ENCODE peak calls at places on chromosome 12, in seven cellular contexts. D is body of pancreas, B is pancreas, T is epithelial cell of esophagus, F is HCT116, E is neural progenitor cell, K is psoas muscle. X is an unnamed sample.

GRCh38 chr12:115570271-115570777 is 707.2 kb downstream of the MED13L start:
- DNase-seq in D (no peak), E (peak), B (no peak), F (no peak), K (no peak), T (peak), X (no peak)

GRCh38 chr12:103928736-103929050 is 1.5 kb upstream of the HSP90B1 start:
- DNase-seq in D (peak), E (no peak), B (no peak), T (no peak), K (no peak), F (no peak), X (peak)

GRCh38 chr12:107818984-107819383 is 44.5 kb downstream of the ASCL4 start:
- DNase-seq in F (no peak), B (no peak), T (peak), E (peak), K (no peak), D (peak), X (no peak)

GRCh38 chr12:46126050-46126727 is 135.8 kb upstream of the SCAF11 start:
- DNase-seq in F (no peak), K (no peak), B (no peak), E (no peak), D (no peak), T (peak), X (no peak)

GRCh38 chr12:12901158-12901791 is 9.9 kb downstream of the GPRC5A start:
- DNase-seq in F (no peak), D (peak), T (peak), K (no peak), E (peak), B (no peak), X (no peak)

GRCh38 chr12:18345021-18345735 is 83.9 kb downstream of the PIK3C2G start:
- DNase-seq in E (no peak), F (no peak), K (no peak), D (no peak), T (no peak), B (no peak), X (no peak)

GRCh38 chr12:20643822-20644221 is 51.3 kb upstream of the SLCO1C1 start:
- DNase-seq in F (no peak), D (no peak), T (no peak), E (no peak), B (no peak), K (no peak), X (no peak)

GRCh38 chr12:131383291-131383690 is 327.6 kb upstream of the SFSWAP start:
- DNase-seq in D (no peak), T (no peak), B (no peak), F (no peak), K (no peak), E (no peak), X (no peak)

GRCh38 chr12:115763982-115764621 is 513.4 kb downstream of the MED13L start:
- DNase-seq in E (no peak), D (no peak), F (no peak), K (no peak), B (no peak), T (peak), X (no peak)

GRCh38 chr12:27083861-27084271 is 1.5 kb upstream of the C12orf71 start:
- DNase-seq in E (peak), F (no peak), K (no peak), T (peak), B (no peak), D (no peak), X (no peak)

GRCh38 chr12:47935196-47935595 is 28.2 kb upstream of the TMEM106C start:
- DNase-seq in F (no peak), B (no peak), E (no peak), K (peak), D (peak), T (no peak), X (no peak)

DNA sequence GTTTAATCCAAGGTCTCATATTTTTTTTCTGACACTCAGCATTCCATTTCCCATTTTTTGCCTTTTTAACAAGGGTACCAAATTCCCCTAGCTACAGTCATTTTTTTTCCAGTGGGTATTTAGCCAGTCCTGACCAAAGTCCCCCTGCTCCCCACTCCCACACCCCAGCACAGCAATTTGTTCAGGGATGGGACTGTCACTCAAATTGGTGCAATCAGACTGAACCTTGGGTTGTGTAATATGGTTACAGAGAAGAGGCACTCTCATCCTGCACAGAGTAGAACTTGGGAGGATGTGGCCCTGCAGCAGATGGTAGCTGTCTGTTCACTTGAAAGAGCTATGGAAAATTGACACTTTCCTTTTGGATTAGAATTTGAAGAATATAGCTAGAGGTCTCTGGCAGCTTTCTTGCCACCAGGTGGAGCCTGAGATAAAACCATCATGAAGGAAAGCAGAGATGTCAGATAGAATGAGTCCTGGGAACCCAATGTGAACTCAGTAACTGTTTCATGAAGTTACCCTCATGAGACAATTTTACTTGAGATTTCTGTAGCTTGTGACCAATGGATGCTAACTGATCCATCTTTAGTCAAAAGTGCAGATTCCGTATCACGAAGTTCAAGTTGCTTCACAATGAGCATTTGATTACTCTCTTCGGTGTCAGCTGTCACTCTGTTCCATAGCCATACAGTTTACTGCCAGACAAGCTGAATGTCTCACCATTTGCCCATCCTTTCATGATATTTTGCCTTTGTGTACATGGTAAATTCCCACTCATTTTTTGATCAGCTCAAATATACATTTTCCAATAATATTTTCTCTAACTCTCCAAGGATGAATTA is 394.0 kb upstream of the SYT1 start:
- DNase-seq in K (no peak), B (peak), F (peak), T (peak), E (peak), D (peak), X (no peak)
- TF ChIP-seq CTCF in K (no peak), B (no peak), F (peak), T (peak), E (peak), D (no peak), X (no peak)

DNA sequence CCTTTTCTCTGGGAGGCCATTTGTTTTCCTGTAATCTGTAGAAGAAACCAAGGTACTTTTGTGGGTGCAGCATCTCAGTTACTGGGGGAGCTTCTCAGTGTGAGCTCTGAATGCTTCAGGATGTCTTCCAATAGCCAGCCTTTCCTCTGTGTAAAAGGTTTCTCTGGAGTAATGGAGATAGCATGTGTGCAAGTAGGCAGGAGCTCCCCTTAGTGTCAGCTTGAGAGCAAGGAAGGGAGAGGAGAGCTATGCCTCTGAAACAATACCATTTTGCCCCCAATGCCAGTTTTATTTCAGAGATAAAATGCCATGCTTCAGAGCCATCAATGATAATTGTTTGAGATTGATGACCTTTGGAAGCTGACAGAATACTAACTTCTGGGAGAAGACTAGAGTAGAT is 125.5 kb downstream of the CRADD start:
- DNase-seq in F (no peak), D (no peak), B (no peak), K (no peak), E (no peak), T (no peak), X (no peak)
- TF ChIP-seq CTCF in F (peak), D (no peak), B (no peak), K (peak), E (no peak), T (peak), X (no peak)

DNA sequence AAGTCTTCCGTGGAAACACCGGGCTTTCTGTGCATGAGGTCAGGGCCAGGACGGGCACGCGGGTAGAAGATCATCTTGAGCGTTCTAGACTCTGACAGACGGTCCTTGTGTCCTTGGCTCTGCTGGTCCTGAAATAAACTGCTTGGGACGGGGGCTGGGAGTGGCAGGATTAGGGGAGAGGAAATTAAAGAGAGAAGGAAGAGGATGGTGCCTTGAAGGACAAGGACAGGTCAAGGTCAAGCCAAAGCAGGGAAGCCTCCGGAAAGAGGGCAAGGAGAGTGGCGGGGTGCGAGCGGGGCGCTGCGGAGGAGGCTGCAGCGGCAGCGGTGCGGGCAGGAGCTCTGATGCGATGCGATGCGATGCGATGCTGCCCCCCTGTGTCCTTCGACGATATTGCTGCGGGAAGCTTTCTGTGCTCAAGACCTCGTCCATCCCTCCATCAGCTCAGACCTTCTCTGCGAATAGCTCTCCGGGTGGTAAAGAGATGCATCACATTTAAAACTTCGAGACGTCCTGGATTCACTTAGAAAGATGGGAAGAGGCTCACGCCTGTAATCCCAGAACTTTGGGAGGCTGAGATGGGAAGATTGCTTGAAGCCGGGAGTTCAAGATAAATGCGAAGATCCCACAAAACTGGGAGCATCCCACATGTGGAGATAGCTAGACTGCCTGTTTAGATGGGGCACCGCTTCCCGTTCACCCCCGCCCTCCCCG is 110.1 kb upstream of the TMEM132D start:
- DNase-seq in E (peak), T (peak), F (no peak), K (no peak), B (peak), D (peak), X (no peak)
- TF ChIP-seq CTCF in E (peak), T (peak), F (peak), K (peak), B (peak), D (peak), X (peak)

GRCh38 chr12:53988519-53989226 is 3.7 kb downstream of the HOXC10 start:
- DNase-seq in F (no peak), K (peak), D (no peak), T (no peak), B (no peak), E (no peak), X (no peak)

GRCh38 chr12:53991077-53991460 is 6.1 kb downstream of the HOXC10 start:
- DNase-seq in F (no peak), E (no peak), B (no peak), T (no peak), D (no peak), K (peak), X (no peak)

GRCh38 chr12:53987748-53988147 is 2.8 kb downstream of the HOXC10 start:
- DNase-seq in F (no peak), K (no peak), T (no peak), B (no peak), D (no peak), E (no peak), X (no peak)

GRCh38 chr12:53990311-53991076 is 5.5 kb downstream of the HOXC10 start:
- DNase-seq in E (no peak), D (no peak), B (no peak), T (no peak), F (no peak), K (no peak), X (no peak)

GRCh38 chr12:53989227-53990113 is 4.5 kb downstream of the HOXC10 start:
- DNase-seq in T (peak), K (no peak), B (no peak), E (peak), D (peak), F (no peak), X (no peak)
- TF ChIP-seq CTCF in T (peak), K (peak), B (no peak), E (peak), D (peak), F (peak), X (peak)